ENCODE peak calls at places on chromosome 2, in nine cellular contexts. R is stimulated activated CD4-positive, alpha-beta T cell treated with anti-CD3 and anti-CD28 coated beads, Interleukin-12 subunit alpha, Interleukin-12 subunit beta, amount 100 ng/mL, for 48 hours; X is OCI-LY7; N is stimulated activated CD8-positive, alpha-beta memory T cell treated with anti-CD3 and anti-CD28 coated beads, Interleukin-7, amount 100 ng/mL, for 1 hour; I is RKO; F is lower lobe of right lung; U is activated CD8-positive, alpha-beta memory T cell treated with anti-CD3 and anti-CD28 coated beads for 4 hours; B is HuH-7.5; M is HS-5. S is an unnamed sample.

GRCh38 chr2:223712642-223713041 is 110.5 kb upstream of the SCG2 start:
- DNase-seq in R (no peak), X (no peak), N (no peak), I (no peak), F (no peak), U (no peak), B (no peak), M (no peak), S (no peak)

GRCh38 chr2:157404363-157404762 is 39.5 kb downstream of the CYTIP start:
- DNase-seq in R (peak; percentile 26), X (peak; percentile 93), N (no peak), I (peak; percentile 14), F (peak; percentile 24), U (peak; percentile 38), B (no peak), M (no peak), S (peak; percentile 8)

GRCh38 chr2:152189622-152190495 is 14.3 kb upstream of the STAM2 start:
- DNase-seq in R (no peak), X (peak; percentile 29), N (no peak), I (peak; percentile 83), F (no peak), U (no peak), B (no peak), M (no peak), S (peak; percentile 60)

GRCh38 chr2:218999881-219000568 is 6.8 kb upstream of the CRYBA2 start:
- DNase-seq in R (no peak), X (no peak), N (no peak), I (no peak), F (no peak), U (no peak), B (no peak), M (no peak), S (no peak)

GRCh38 chr2:144695661-144696060 is 175.7 kb upstream of the ZEB2 start:
- DNase-seq in R (no peak), X (no peak), N (no peak), I (no peak), F (no peak), U (no peak), B (no peak), M (no peak), S (no peak)

GRCh38 chr2:39218401-39218800 is 25.4 kb downstream of the CDKL4 start:
- DNase-seq in R (no peak), X (no peak), N (no peak), I (no peak), F (no peak), U (no peak), B (no peak), M (no peak), S (no peak)

GRCh38 chr2:171432969-171433762 is 624 bp downstream of the METTL8 start:
- DNase-seq in R (no peak), X (peak; percentile 88), N (no peak), I (peak; percentile 73), F (peak; percentile 55), U (peak; percentile 31), B (peak; percentile 32), M (no peak), S (peak; percentile 65)

GRCh38 chr2:222835142-222835822 is 25.6 kb upstream of the ACSL3 start:
- DNase-seq in R (no peak), X (no peak), N (no peak), I (no peak), F (no peak), U (no peak), B (no peak), M (no peak), S (peak; percentile 38)

GRCh38 chr2:240629968-240630770 is 4.9 kb downstream of the GPR35 start:
- DNase-seq in R (no peak), X (no peak), N (no peak), I (no peak), F (peak; percentile 43), U (no peak), B (no peak), M (no peak), S (no peak)

GRCh38 chr2:12965540-12966269 is 249.0 kb downstream of the TRIB2 start:
- DNase-seq in R (no peak), X (no peak), N (no peak), I (peak; percentile 66), F (no peak), U (no peak), B (no peak), M (peak; percentile 32), S (peak; percentile 49)

GRCh38 chr2:29317077-29317517 is 201.9 kb downstream of the CLIP4 start:
- DNase-seq in R (no peak), X (no peak), N (no peak), I (no peak), F (no peak), U (no peak), B (no peak), M (no peak), S (no peak)

GRCh38 chr2:11698009-11698922 is 28.3 kb upstream of the NTSR2 start:
- DNase-seq in R (no peak), X (no peak), N (no peak), I (no peak), F (peak; percentile 63), U (no peak), B (no peak), M (no peak), S (no peak)

GRCh38 chr2:113767811-113768210 is 11.4 kb upstream of the SLC35F5 start:
- DNase-seq in R (no peak), X (no peak), N (no peak), I (no peak), F (no peak), U (no peak), B (no peak), M (no peak), S (no peak)

GRCh38 chr2:10914272-10914693 is 2.5 kb downstream of the KCNF1 start:
- DNase-seq in R (no peak), X (no peak), N (no peak), I (no peak), F (no peak), U (no peak), B (no peak), M (no peak), S (no peak)

GRCh38 chr2:56334622-56335021 is 150.8 kb downstream of the CCDC85A start:
- DNase-seq in R (no peak), X (no peak), N (no peak), I (no peak), F (no peak), U (no peak), B (no peak), M (no peak), S (no peak)

GRCh38 chr2:10680214-10680613 is 9.6 kb downstream of the NOL10 start:
- DNase-seq in R (no peak), X (no peak), N (no peak), I (no peak), F (no peak), U (no peak), B (no peak), M (no peak), S (no peak)

GRCh38 chr2:166329465-166329864 is 46.3 kb downstream of the SCN9A start:
- DNase-seq in R (no peak), X (no peak), N (no peak), I (no peak), F (no peak), U (no peak), B (no peak), M (no peak), S (no peak)

GRCh38 chr2:71951067-71951436 is 196.6 kb downstream of the CYP26B1 start:
- DNase-seq in R (no peak), X (no peak), N (no peak), I (no peak), F (no peak), U (no peak), B (no peak), M (no peak), S (no peak)

GRCh38 chr2:112481528-112482228 is at the start of gene TTL:
- DNase-seq in R (peak; percentile 72), X (peak; percentile 86), N (peak; percentile 50), I (peak; percentile 75), F (peak; percentile 86), U (peak; percentile 58), B (peak; percentile 84), M (no peak), S (peak; percentile 77)

GRCh38 chr2:68693947-68694346 is 40.7 kb upstream of the ARHGAP25 start:
- DNase-seq in R (no peak), X (no peak), N (no peak), I (no peak), F (no peak), U (no peak), B (no peak), M (no peak), S (no peak)

GRCh38 chr2:184577056-184577455 is 21.3 kb upstream of the ZNF804A start:
- DNase-seq in R (no peak), X (no peak), N (no peak), I (no peak), F (no peak), U (no peak), B (no peak), M (no peak), S (no peak)

GRCh38 chr2:173614265-173614930 is 259.7 kb downstream of the CDCA7 start:
- DNase-seq in R (no peak), X (no peak), N (no peak), I (no peak), F (no peak), U (no peak), B (no peak), M (no peak), S (no peak)

GRCh38 chr2:98560256-98560771 is 48.0 kb downstream of the COA5 start:
- DNase-seq in R (no peak), X (no peak), N (no peak), I (peak; percentile 39), F (no peak), U (no peak), B (no peak), M (peak; percentile 92), S (peak; percentile 78)

GRCh38 chr2:65438137-65438899 is 5.9 kb upstream of the SPRED2 start:
- DNase-seq in R (no peak), X (no peak), N (no peak), I (no peak), F (no peak), U (no peak), B (no peak), M (no peak), S (no peak)

GRCh38 chr2:20519309-20519708 is 72.4 kb downstream of the RHOB start:
- DNase-seq in R (no peak), X (no peak), N (no peak), I (no peak), F (no peak), U (no peak), B (no peak), M (no peak), S (no peak)

GRCh38 chr2:136281281-136282117 is 163.6 kb upstream of the CXCR4 start:
- DNase-seq in R (no peak), X (no peak), N (peak; percentile 20), I (no peak), F (no peak), U (peak; percentile 26), B (no peak), M (no peak), S (no peak)

GRCh38 chr2:137380610-137381009 is 583.7 kb upstream of the HNMT start:
- DNase-seq in R (no peak), X (no peak), N (no peak), I (no peak), F (no peak), U (no peak), B (no peak), M (peak; percentile 3), S (peak; percentile 33)

GRCh38 chr2:46010925-46011490 is 286.2 kb upstream of the EPAS1 start:
- DNase-seq in R (no peak), X (peak; percentile 46), N (no peak), I (peak; percentile 63), F (no peak), U (no peak), B (no peak), M (no peak), S (peak; percentile 64)

GRCh38 chr2:63665806-63666205 is 77.0 kb downstream of the MDH1 start:
- DNase-seq in R (no peak), X (no peak), N (no peak), I (no peak), F (no peak), U (no peak), B (no peak), M (peak; percentile 70), S (no peak)

GRCh38 chr2:58906151-58906645 is 665.1 kb upstream of the FANCL start:
- DNase-seq in R (no peak), X (no peak), N (no peak), I (no peak), F (no peak), U (no peak), B (no peak), M (no peak), S (no peak)

GRCh38 chr2:172451923-172452322 is 24.5 kb downstream of the ITGA6 start:
- DNase-seq in R (no peak), X (no peak), N (no peak), I (no peak), F (no peak), U (no peak), B (no peak), M (no peak), S (no peak)